ENCODE peak calls at places on chromosomes 2 and 18, in nine cellular contexts. O, Q, L, R, U, K, S, Z and A are unnamed samples.

GRCh38 chr18:59070181-59070912 is 69.3 kb upstream of the SEC11C start:
- DNase-seq in Q (peak; percentile 32), K (peak; percentile 79), L (peak; percentile 82), S (peak; percentile 77), R (no peak), U (peak; percentile 79), O (peak; percentile 86), Z (peak; percentile 93), A (peak; percentile 73)

GRCh38 chr18:26103579-26103978 is 13.2 kb upstream of the SS18 start:
- DNase-seq in R (no peak), K (no peak), Z (peak; percentile 47), Q (no peak), U (no peak), O (peak; percentile 39), L (no peak), S (peak; percentile 43), A (no peak)

GRCh38 chr2:152694161-152694661 is 23.1 kb downstream of the PRPF40A start:
- DNase-seq in Q (no peak), Z (no peak), K (no peak), O (peak; percentile 12), S (no peak), R (no peak), U (peak; percentile 80), L (peak; percentile 60), A (peak; percentile 81)

GRCh38 chr18:22074343-22075070 is 94.9 kb upstream of the GATA6 start:
- DNase-seq in L (no peak), S (no peak), R (no peak), Q (no peak), K (no peak), Z (no peak), O (no peak), U (peak; percentile 6), A (no peak)

GRCh38 chr2:215105607-215106354 is 32.6 kb downstream of the ABCA12 start:
- DNase-seq in Z (no peak), K (no peak), U (peak; percentile 46), S (no peak), O (peak; percentile 5), L (peak; percentile 3), Q (peak; percentile 69), R (no peak), A (no peak)

GRCh38 chr2:28128281-28128950 is 237.9 kb downstream of the BABAM2 start:
- DNase-seq in Z (no peak), S (no peak), L (no peak), U (peak; percentile 59), Q (no peak), R (no peak), O (no peak), K (no peak), A (no peak)

GRCh38 chr2:229922449-229923386 is at the start of gene FBXO36:
- DNase-seq in R (no peak), K (peak; percentile 92), Z (peak; percentile 95), L (peak; percentile 54), Q (no peak), U (peak; percentile 49), O (peak; percentile 92), S (peak; percentile 80), A (no peak)

GRCh38 chr18:79458131-79458838 is 62.6 kb downstream of the NFATC1 start:
- DNase-seq in Q (peak; percentile 50), R (peak; percentile 44), Z (no peak), K (no peak), L (peak; percentile 93), U (peak; percentile 81), O (peak; percentile 44), S (peak; percentile 48), A (peak; percentile 80)

GRCh38 chr2:180604077-180604476 is 376.3 kb upstream of the UBE2E3 start:
- DNase-seq in R (no peak), U (peak; percentile 32), K (no peak), Q (no peak), S (peak; percentile 6), L (peak; percentile 21), Z (peak; percentile 54), O (peak; percentile 29), A (no peak)

GRCh38 chr18:55369346-55369745 is 218.6 kb downstream of the TCF4 start:
- DNase-seq in U (no peak), Q (no peak), Z (no peak), S (no peak), K (no peak), O (no peak), L (no peak), R (no peak), A (no peak)

GRCh38 chr2:144503221-144503620 is 16.7 kb downstream of the ZEB2 start:
- DNase-seq in Q (no peak), S (no peak), L (no peak), K (no peak), Z (no peak), R (no peak), U (no peak), O (no peak), A (no peak)

GRCh38 chr18:12233378-12233777 is 20.8 kb upstream of the CIDEA start:
- DNase-seq in S (no peak), O (no peak), K (no peak), U (no peak), Z (no peak), R (no peak), Q (no peak), L (no peak), A (peak; percentile 10)

GRCh38 chr2:159201321-159202063 is 85.0 kb downstream of the WDSUB1 start:
- DNase-seq in Q (no peak), S (no peak), O (no peak), K (no peak), L (no peak), Z (no peak), U (peak; percentile 17), R (no peak), A (peak; percentile 77)

GRCh38 chr2:102848366-102848839 is 86.6 kb downstream of the TMEM182 start:
- DNase-seq in L (peak; percentile 38), R (no peak), Q (no peak), S (no peak), O (peak; percentile 76), U (peak; percentile 50), K (peak; percentile 55), Z (peak; percentile 95), A (peak; percentile 55)

GRCh38 chr2:102844911-102845310 is 83.1 kb downstream of the TMEM182 start:
- DNase-seq in Z (no peak), L (no peak), S (no peak), O (no peak), Q (no peak), K (no peak), R (no peak), U (no peak), A (no peak)

DNA sequence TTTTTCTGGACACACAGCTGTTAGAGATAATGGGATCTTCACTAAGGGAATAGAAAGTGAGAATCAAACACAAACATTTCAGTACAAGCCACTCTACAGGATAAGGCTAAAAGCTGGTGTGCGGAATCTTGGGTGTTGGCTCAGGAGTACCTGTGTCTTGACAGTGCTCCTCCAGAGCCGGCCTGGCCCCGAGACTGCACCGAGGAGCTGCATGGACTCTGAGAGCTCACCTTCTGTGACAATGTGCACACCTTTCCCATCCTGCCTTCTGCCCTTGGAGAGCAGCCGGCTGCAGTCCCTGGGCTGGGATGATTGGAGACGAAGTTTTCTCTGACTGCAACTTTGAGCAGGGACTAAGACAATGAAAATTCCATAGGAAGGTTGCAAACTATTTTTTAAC is 89.1 kb downstream of the TMEM182 start:
- DNase-seq in S (no peak), O (no peak), L (no peak), Q (no peak), R (no peak), K (no peak), U (no peak), Z (no peak), A (no peak)
- H3K4me3 ChIP-seq in S (no peak overlapping the region), O (no peak overlapping the region), L (no peak overlapping the region), Q (no peak overlapping the region), R (no peak overlapping the region), K (no peak overlapping the region), U (no peak overlapping the region), Z (no peak overlapping the region), A (no peak overlapping the region)

GRCh38 chr2:70258532-70258875 is 567 bp downstream of the PCYOX1 start:
- DNase-seq in O (peak; percentile 34), L (peak; percentile 55), U (peak; percentile 73), Q (no peak), K (peak; percentile 88), S (no peak), Z (peak; percentile 59), R (no peak), A (no peak)

GRCh38 chr2:70255637-70256314 is 2.2 kb upstream of the PCYOX1 start:
- DNase-seq in S (no peak), R (no peak), U (no peak), K (no peak), O (no peak), Z (no peak), Q (no peak), L (no peak), A (no peak)

DNA sequence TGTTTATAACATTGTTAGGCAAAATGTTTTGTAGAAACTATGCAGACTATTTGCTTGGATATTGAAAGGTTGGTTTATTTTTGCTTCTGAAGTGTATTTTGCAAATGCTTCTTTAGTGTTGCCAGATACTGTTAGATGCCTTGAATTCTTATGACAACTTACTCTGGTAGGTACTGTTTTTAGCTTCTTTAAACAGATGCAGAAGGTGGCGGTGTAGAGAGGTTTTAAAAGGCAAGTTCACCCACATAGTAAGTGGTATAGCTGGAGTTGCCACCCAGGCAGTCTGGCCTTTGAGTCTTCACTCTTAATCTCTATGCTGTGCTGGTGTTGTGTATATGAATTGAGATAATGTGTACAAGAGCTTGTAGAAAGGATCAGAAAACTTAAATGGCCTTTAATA is 3.6 kb downstream of the PCYOX1 start:
- DNase-seq in Q (no peak), L (no peak), S (no peak), O (no peak), U (no peak), Z (no peak), R (no peak), K (no peak), A (no peak)
- TF ChIP-seq CTCF in Q (no peak), L (no peak), S (no peak), O (no peak), U (no peak), Z (no peak), R (no peak), K (no peak), A (no peak)

GRCh38 chr2:188978291-188979081 is 4.3 kb downstream of the COL3A1 start:
- DNase-seq in S (peak; percentile 31), Z (peak; percentile 62), Q (no peak), K (no peak), O (peak; percentile 67), L (peak; percentile 94), R (peak; percentile 63), U (peak; percentile 81), A (peak; percentile 89)
- H3K4me3 ChIP-seq in S (no peak overlapping the region), Z (no peak overlapping the region), Q (no peak overlapping the region), K (no peak overlapping the region), O (no peak overlapping the region), L (peak overlapping the region; percentile 84), R (peak overlapping the region; percentile 67), U (peak overlapping the region; percentile 85), A (peak overlapping the region; percentile 56)

DNA sequence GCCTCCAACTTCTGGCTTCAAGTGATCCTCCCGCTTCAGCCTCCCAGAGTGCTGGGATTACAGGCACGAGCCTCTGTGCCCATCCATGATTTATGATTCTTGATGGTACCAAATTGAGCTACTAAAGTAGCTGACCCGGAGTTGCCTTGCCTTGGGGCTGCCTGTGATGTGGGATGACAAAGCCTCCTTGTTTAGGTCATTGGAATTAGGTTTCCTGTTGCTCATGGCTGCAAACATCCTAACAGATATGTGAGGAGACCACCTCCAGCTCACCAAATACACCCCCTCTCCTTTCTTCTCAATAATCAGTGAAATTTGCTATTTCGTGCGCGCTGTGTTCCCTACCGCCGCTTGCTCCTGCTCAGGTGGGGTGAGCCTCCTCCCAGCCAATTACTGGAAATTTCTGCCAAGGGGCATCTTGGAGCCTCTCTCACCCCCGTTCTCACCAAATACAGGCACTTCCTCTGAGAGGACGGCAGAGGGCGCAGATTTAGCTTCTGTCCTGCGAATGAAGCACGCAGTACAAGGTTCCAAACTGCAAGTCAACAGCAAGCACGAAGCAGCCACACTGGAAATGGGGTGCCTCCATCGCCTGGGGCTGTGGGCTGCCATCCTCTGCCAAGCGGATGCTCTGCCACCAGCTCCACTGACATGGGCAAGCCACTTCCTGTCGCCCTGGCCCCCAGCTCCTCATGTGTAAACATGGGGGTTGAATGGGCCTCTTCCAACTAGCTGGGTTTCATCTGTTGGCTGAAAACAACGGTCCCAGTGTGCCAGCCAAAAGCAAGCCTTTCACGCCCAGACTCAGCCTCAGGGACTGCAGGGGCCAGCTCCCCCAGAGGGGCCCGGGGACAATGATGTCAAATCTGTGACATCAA is 71.7 kb downstream of the NCAPH start:
- DNase-seq in L (peak; percentile 87), U (peak; percentile 80), O (peak; percentile 87), Q (peak; percentile 21), S (peak; percentile 72), Z (peak; percentile 81), R (peak; percentile 4), K (peak; percentile 67), A (peak; percentile 75)
- TF ChIP-seq CTCF in L (peak; percentile 87), U (peak; percentile 90), O (peak; percentile 78), Q (peak; percentile 89), S (peak; percentile 94), Z (peak; percentile 86), R (peak; percentile 90), K (peak; percentile 74), A (peak; percentile 88)